ENCODE peak calls at places on chromosomes 11 and 22, in nine cellular contexts. V is MM.1S, J is DND-41, U is heart right ventricle, K is mammary epithelial cell, O is A549, C is stomach, N is coronary artery, I is nephron progenitor cell. G is an unnamed sample.

GRCh38 chr22:27677895-27678458 is 123.6 kb downstream of the MN1 start:
- DNase-seq in V (no peak), J (no peak), U (no peak), K (no peak), O (no peak), C (no peak), N (no peak), I (peak), G (no peak)

GRCh38 chr11:40337118-40337517 is 1122.3 kb downstream of the LRRC4C start:
- DNase-seq in V (no peak), J (no peak), U (no peak), K (peak), O (no peak), C (no peak), N (no peak), I (no peak), G (no peak)

GRCh38 chr11:31236052-31236652 is 133.4 kb downstream of the DCDC1 start:
- DNase-seq in V (peak), J (no peak), U (no peak), K (peak), O (peak), C (no peak), N (no peak), I (no peak), G (no peak)

GRCh38 chr11:132704796-132705375 is 827.4 kb downstream of the OPCML start:
- DNase-seq in V (no peak), J (no peak), U (no peak), K (no peak), O (no peak), C (peak), N (no peak), I (no peak), G (no peak)

GRCh38 chr11:27241316-27242122 is 121.5 kb downstream of the CCDC34 start:
- DNase-seq in V (no peak), J (no peak), U (no peak), K (peak), O (peak), C (no peak), N (no peak), I (no peak), G (no peak)

GRCh38 chr11:74749127-74749964 is 697 bp downstream of the RNF169 start:
- DNase-seq in V (peak), J (peak), U (peak), K (peak), O (peak), C (peak), N (no peak), I (peak), G (no peak)

GRCh38 chr11:68998390-68998911 is 14.6 kb downstream of the MRGPRF start:
- DNase-seq in V (no peak), J (peak), U (peak), K (no peak), O (no peak), C (no peak), N (peak), I (no peak), G (no peak)

GRCh38 chr22:46547179-46547882 is 9.9 kb upstream of the CELSR1 start:
- DNase-seq in V (no peak), J (no peak), U (peak), K (peak), O (peak), C (no peak), N (no peak), I (peak), G (peak)

GRCh38 chr11:15236514-15236913 is 121.8 kb downstream of the INSC start:
- DNase-seq in V (no peak), J (no peak), U (no peak), K (no peak), O (no peak), C (no peak), N (no peak), I (no peak), G (no peak)

GRCh38 chr11:61955031-61955415 is 4.9 kb downstream of the BEST1 start:
- DNase-seq in V (no peak), J (no peak), U (peak), K (peak), O (peak), C (no peak), N (peak), I (peak), G (no peak)

GRCh38 chr11:97140885-97141494 is 751.2 kb downstream of the JRKL start:
- DNase-seq in V (peak), J (no peak), U (no peak), K (peak), O (peak), C (no peak), N (no peak), I (no peak), G (no peak)

GRCh38 chr11:124890701-124891389 is 6.8 kb downstream of the ROBO4 start:
- DNase-seq in V (no peak), J (no peak), U (no peak), K (no peak), O (no peak), C (no peak), N (no peak), I (no peak), G (no peak)

GRCh38 chr11:86390499-86390898 is 15.8 kb downstream of the CCDC81 start:
- DNase-seq in V (no peak), J (no peak), U (no peak), K (no peak), O (no peak), C (no peak), N (no peak), I (no peak), G (no peak)

GRCh38 chr11:8760896-8761295 is 78.3 kb downstream of the RPL27A start:
- DNase-seq in V (no peak), J (no peak), U (no peak), K (no peak), O (no peak), C (no peak), N (no peak), I (no peak), G (no peak)

GRCh38 chr22:45977551-45978274 is 751 bp upstream of the WNT7B start:
- DNase-seq in V (no peak), J (peak), U (no peak), K (no peak), O (peak), C (no peak), N (no peak), I (no peak), G (no peak)

GRCh38 chr11:106397787-106398355 is 320.4 kb downstream of the AASDHPPT start:
- DNase-seq in V (no peak), J (no peak), U (no peak), K (no peak), O (no peak), C (no peak), N (no peak), I (no peak), G (no peak)

GRCh38 chr11:35321111-35321510 is 98.2 kb downstream of the SLC1A2 start:
- DNase-seq in V (no peak), J (peak), U (no peak), K (no peak), O (no peak), C (no peak), N (no peak), I (no peak), G (no peak)

GRCh38 chr11:107259826-107260225 is 197.8 kb downstream of the CWF19L2 start:
- DNase-seq in V (no peak), J (no peak), U (no peak), K (no peak), O (no peak), C (no peak), N (no peak), I (peak), G (no peak)

GRCh38 chr11:66800720-66801428 is 42.4 kb upstream of the RCE1 start:
- DNase-seq in V (peak), J (no peak), U (no peak), K (no peak), O (no peak), C (no peak), N (no peak), I (no peak), G (no peak)

GRCh38 chr11:62400760-62401159 is 18.1 kb upstream of the SCGB1A1 start:
- DNase-seq in V (no peak), J (no peak), U (peak), K (no peak), O (no peak), C (peak), N (peak), I (no peak), G (peak)

GRCh38 chr11:8947230-8947943 is 4.6 kb upstream of the ASCL3 start:
- DNase-seq in V (no peak), J (peak), U (no peak), K (no peak), O (no peak), C (no peak), N (no peak), I (no peak), G (no peak)

GRCh38 chr22:25757686-25758085 is 15.7 kb downstream of the MYO18B start:
- DNase-seq in V (no peak), J (no peak), U (no peak), K (peak), O (no peak), C (no peak), N (no peak), I (no peak), G (no peak)

GRCh38 chr22:24148586-24148985 is 32.7 kb upstream of the SUSD2 start:
- DNase-seq in V (no peak), J (no peak), U (no peak), K (no peak), O (no peak), C (no peak), N (no peak), I (no peak), G (no peak)

GRCh38 chr22:27278986-27279385 is 522.6 kb downstream of the MN1 start:
- DNase-seq in V (no peak), J (no peak), U (no peak), K (peak), O (no peak), C (no peak), N (no peak), I (no peak), G (no peak)

GRCh38 chr11:115276182-115276581 is 228.0 kb downstream of the CADM1 start:
- DNase-seq in V (no peak), J (no peak), U (no peak), K (no peak), O (no peak), C (no peak), N (no peak), I (no peak), G (no peak)

GRCh38 chr22:37661160-37661924 is 2.8 kb downstream of the PDXP start:
- DNase-seq in V (no peak), J (peak), U (no peak), K (peak), O (no peak), C (no peak), N (no peak), I (no peak), G (no peak)

GRCh38 chr11:14435717-14436116 is 63.9 kb downstream of the COPB1 start:
- DNase-seq in V (no peak), J (peak), U (no peak), K (no peak), O (no peak), C (no peak), N (no peak), I (no peak), G (no peak)

GRCh38 chr22:26502688-26503561 is 9.3 kb downstream of the TFIP11 start:
- DNase-seq in V (peak), J (peak), U (peak), K (peak), O (peak), C (peak), N (no peak), I (peak), G (no peak)

GRCh38 chr11:59918987-59919589 is 19.1 kb upstream of the OOSP1 start:
- DNase-seq in V (peak), J (peak), U (no peak), K (peak), O (peak), C (peak), N (no peak), I (peak), G (no peak)

GRCh38 chr22:40107756-40108437 is 69.8 kb upstream of the TNRC6B start:
- DNase-seq in V (peak), J (peak), U (peak), K (peak), O (no peak), C (peak), N (no peak), I (no peak), G (no peak)

GRCh38 chr11:102012946-102013345 is 34.3 kb upstream of the CFAP300 start:
- DNase-seq in V (no peak), J (peak), U (no peak), K (no peak), O (no peak), C (no peak), N (no peak), I (no peak), G (no peak)

GRCh38 chr22:38704568-38705234 is 1.0 kb upstream of the GTPBP1 start:
- DNase-seq in V (peak), J (no peak), U (no peak), K (peak), O (no peak), C (no peak), N (no peak), I (no peak), G (no peak)

GRCh38 chr11:46299425-46300067 is 22.1 kb downstream of the CREB3L1 start:
- DNase-seq in V (no peak), J (no peak), U (no peak), K (no peak), O (peak), C (no peak), N (no peak), I (no peak), G (no peak)

GRCh38 chr11:11580831-11581492 is 40.8 kb downstream of the GALNT18 start:
- DNase-seq in V (no peak), J (no peak), U (peak), K (peak), O (no peak), C (no peak), N (peak), I (no peak), G (no peak)

GRCh38 chr11:126338346-126339055 is 17.0 kb upstream of the ST3GAL4 start:
- DNase-seq in V (no peak), J (no peak), U (no peak), K (no peak), O (no peak), C (no peak), N (no peak), I (no peak), G (peak)

GRCh38 chr11:76669901-76670474 is 559 bp downstream of the LRRC32 start:
- DNase-seq in V (no peak), J (no peak), U (peak), K (no peak), O (no peak), C (no peak), N (no peak), I (peak), G (peak)

GRCh38 chr11:62501432-62501891 is 45.1 kb downstream of the AHNAK start:
- DNase-seq in V (no peak), J (no peak), U (peak), K (no peak), O (no peak), C (peak), N (no peak), I (peak), G (no peak)

GRCh38 chr22:32847067-32847491 is 45.6 kb downstream of the TIMP3 start:
- DNase-seq in V (no peak), J (no peak), U (peak), K (peak), O (no peak), C (no peak), N (no peak), I (no peak), G (no peak)

GRCh38 chr11:119340335-119341221 is at the start of gene C1QTNF5:
- DNase-seq in V (no peak), J (no peak), U (peak), K (no peak), O (no peak), C (peak), N (peak), I (peak), G (peak)

DNA sequence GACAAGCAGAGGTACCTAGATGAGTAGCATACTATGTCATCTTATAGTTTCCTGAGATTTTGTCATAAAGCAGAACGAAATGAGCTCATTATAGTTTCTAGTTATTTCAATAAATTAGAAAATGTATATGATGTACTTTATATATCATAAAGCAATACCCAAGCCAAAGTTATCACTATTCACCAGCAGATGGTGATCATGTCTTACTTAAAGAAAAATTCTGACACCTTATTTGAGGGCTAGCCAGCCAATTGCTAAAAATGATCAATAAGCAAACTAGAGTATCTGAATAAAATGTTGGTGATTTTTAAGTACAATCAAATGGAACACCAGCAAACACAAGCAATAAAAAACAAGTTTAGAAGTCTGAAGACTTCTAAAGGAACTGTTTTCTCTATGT is 44.1 kb downstream of the RSF1 start:
- DNase-seq in V (peak), J (no peak), U (no peak), K (no peak), O (peak), C (no peak), N (no peak), I (no peak), G (no peak)
- TF ChIP-seq CTCF in V (peak), J (peak), U (no peak), K (peak), O (peak), C (peak), N (no peak), I (no peak), G (peak)

GRCh38 chr22:19519041-19519926 is 4.9 kb downstream of the CLDN5 start:
- DNase-seq in V (no peak), J (no peak), U (no peak), K (no peak), O (no peak), C (no peak), N (no peak), I (no peak), G (peak)
- TF ChIP-seq CTCF in V (no peak), J (no peak), U (no peak), K (no peak), O (no peak), C (no peak), N (no peak), I (no peak), G (no peak)

GRCh38 chr11:64850979-64851567 is 6.6 kb upstream of the CDC42BPG start:
- DNase-seq in V (peak), J (no peak), U (no peak), K (no peak), O (no peak), C (peak), N (no peak), I (no peak), G (no peak)
- TF ChIP-seq CTCF in V (peak), J (no peak), U (no peak), K (no peak), O (no peak), C (no peak), N (no peak), I (no peak), G (no peak)

GRCh38 chr22:47625013-47625385 is 862.5 kb downstream of the TBC1D22A start:
- DNase-seq in V (no peak), J (no peak), U (no peak), K (no peak), O (no peak), C (no peak), N (peak), I (no peak), G (no peak)

GRCh38 chr22:47625531-47626427 is 863.3 kb downstream of the TBC1D22A start:
- DNase-seq in V (no peak), J (no peak), U (no peak), K (no peak), O (no peak), C (no peak), N (peak), I (no peak), G (no peak)

GRCh38 chr22:47627561-47628253 is 865.3 kb downstream of the TBC1D22A start:
- DNase-seq in V (no peak), J (no peak), U (no peak), K (no peak), O (no peak), C (no peak), N (no peak), I (no peak), G (no peak)

GRCh38 chr22:47628477-47629272 is 866.2 kb downstream of the TBC1D22A start:
- DNase-seq in V (no peak), J (no peak), U (no peak), K (no peak), O (no peak), C (peak), N (peak), I (no peak), G (peak)

DNA sequence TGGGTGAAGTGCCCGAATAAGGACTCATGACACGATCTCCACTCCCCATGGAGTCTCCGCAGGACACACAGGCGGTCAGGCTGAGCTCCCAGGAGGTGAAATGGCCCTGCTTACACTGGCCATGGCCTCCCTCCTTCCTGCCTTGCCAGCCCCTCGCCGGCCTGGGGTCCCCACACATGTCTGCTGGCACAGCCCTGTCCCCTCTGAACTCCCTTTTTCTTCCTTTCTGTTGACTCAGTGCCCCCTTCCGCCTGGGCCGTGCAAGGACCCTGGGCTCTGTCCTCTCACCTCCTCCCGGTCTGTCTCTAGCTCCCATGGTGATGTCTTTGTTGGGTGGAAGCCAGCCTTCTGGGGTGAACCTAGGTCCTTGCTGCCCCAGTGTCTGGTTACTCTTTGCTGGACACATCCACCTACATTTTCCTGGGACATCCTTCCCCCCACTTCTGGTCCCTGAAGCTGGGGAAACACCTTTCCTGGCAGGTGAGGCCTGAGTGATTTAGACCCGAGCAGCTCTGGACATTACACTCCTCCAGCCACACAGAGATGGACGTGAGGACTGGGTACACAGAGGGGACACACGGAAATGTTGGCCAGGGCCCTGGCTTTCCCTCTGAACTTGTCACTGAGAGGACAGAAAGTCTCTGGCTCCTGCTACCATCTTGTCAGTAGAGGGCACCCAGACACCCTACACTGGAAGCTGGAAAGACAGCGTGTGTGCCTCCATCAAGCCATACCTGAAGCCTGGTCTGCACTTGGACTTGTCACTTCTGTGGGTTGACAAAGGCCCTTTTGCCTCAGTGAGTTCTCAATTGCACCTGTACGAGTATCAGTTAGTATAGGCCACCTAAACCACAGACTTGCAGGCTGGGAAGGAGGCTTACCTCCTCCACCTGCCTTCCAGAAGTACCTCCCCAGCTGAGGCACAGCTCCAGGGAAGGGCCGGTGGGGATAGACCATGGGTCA is 864.3 kb downstream of the TBC1D22A start:
- DNase-seq in V (peak), J (no peak), U (no peak), K (no peak), O (peak), C (no peak), N (peak), I (no peak), G (no peak)
- TF ChIP-seq CTCF in V (peak), J (peak), U (no peak), K (no peak), O (no peak), C (no peak), N (no peak), I (no peak), G (no peak)

GRCh38 chr22:41946360-41947180 is at the start of gene CENPM:
- DNase-seq in V (peak), J (peak), U (peak), K (peak), O (peak), C (peak), N (peak), I (peak), G (no peak)
- TF ChIP-seq CTCF in V (peak), J (peak), U (no peak), K (no peak), O (no peak), C (peak), N (no peak), I (no peak), G (peak)

DNA sequence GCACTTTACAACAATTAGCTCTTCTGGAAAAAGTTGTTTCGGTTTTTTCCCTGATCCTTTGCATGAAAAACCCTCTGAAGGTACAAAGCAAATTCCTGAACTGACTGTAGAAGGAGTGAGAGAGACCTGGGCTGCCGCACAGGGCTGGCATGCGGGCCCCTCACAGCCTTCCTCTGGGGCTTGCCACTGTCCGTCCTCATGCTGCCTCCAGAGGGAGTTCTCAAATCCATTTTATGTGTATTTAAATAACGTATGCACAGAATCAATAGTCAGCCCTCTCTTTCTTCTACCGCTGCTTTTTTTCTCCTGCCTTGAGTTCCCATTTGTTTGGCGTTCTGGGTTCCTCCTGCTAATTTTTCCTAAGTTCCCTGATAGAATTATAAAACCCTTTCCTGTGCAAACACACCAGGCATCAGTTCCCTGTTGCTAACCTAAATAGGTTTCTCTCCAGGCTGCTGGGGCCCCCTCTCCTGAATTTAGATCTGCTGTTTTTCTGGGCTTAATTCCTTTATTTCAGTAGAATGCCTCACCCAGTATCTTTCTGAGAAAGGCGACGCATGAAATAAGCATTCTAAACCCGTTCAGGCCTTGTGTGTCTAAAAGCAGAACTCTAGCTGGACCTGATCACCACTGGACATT is 52.4 kb downstream of the PHF21B start:
- DNase-seq in V (no peak), J (no peak), U (no peak), K (no peak), O (no peak), C (no peak), N (no peak), I (no peak), G (no peak)
- TF ChIP-seq CTCF in V (no peak), J (peak), U (no peak), K (no peak), O (no peak), C (no peak), N (no peak), I (peak), G (peak)

G was measured in chondrocyte.